ENCODE peak calls at places on chromosomes 1 and 21, in seven cellular contexts. T is AG04450, W is left ventricle myocardium inferior, C is HCT116, R is ascending aorta, Z is GM12878, E is colonic mucosa. F is an unnamed sample.

GRCh38 chr1:27862671-27863551 is 9.4 kb upstream of the THEMIS2 start:
- DNase-seq in Z (peak; percentile 76), T (peak; percentile 90), E (peak; percentile 46), R (peak; percentile 84), W (peak; percentile 49), C (no peak), F (peak; percentile 100)

GRCh38 chr1:219189021-219189824 is 15.5 kb downstream of the LYPLAL1 start:
- DNase-seq in Z (peak; percentile 69), R (no peak), W (no peak), C (no peak), T (peak; percentile 27), E (no peak), F (peak; percentile 60)

GRCh38 chr1:54806931-54807611 is 5.9 kb upstream of the TTC22 start:
- DNase-seq in E (no peak), T (no peak), Z (no peak), C (peak; percentile 39), W (no peak), R (peak; percentile 45), F (peak; percentile 52)

GRCh38 chr1:151621351-151621750 is 9.5 kb downstream of the SNX27 start:
- DNase-seq in C (no peak), W (no peak), Z (no peak), E (no peak), T (no peak), R (no peak), F (no peak)

GRCh38 chr1:98316286-98316685 is 345.2 kb upstream of the SNX7 start:
- DNase-seq in R (no peak), Z (no peak), T (no peak), E (no peak), C (no peak), W (no peak), F (peak; percentile 58)

GRCh38 chr1:196535727-196536126 is 72.5 kb downstream of the KCNT2 start:
- DNase-seq in E (no peak), R (no peak), C (peak; percentile 15), W (no peak), Z (no peak), T (no peak), F (peak; percentile 59)

GRCh38 chr1:48889615-48890014 is 112.9 kb upstream of the BEND5 start:
- DNase-seq in C (no peak), T (no peak), E (no peak), R (no peak), W (no peak), Z (no peak), F (no peak)

GRCh38 chr1:45411510-45411899 is 71.3 kb upstream of the MUTYH start:
- DNase-seq in Z (no peak), W (no peak), E (no peak), R (no peak), C (peak; percentile 8), T (no peak), F (peak; percentile 3)

GRCh38 chr1:2949966-2950925 is 71.0 kb upstream of the ACTRT2 start:
- DNase-seq in Z (no peak), R (no peak), C (no peak), T (no peak), E (no peak), W (peak; percentile 2), F (no peak)

GRCh38 chr1:70231474-70231873 is 10.3 kb downstream of the SRSF11 start:
- DNase-seq in R (no peak), W (no peak), C (no peak), E (no peak), Z (no peak), T (no peak), F (no peak)

GRCh38 chr1:7110306-7110705 is 325.1 kb downstream of the CAMTA1 start:
- DNase-seq in E (no peak), Z (no peak), C (no peak), R (no peak), T (no peak), W (no peak), F (peak; percentile 91)

GRCh38 chr1:56576880-56577858 is 2.2 kb downstream of the PLPP3 start:
- DNase-seq in T (no peak), C (peak; percentile 21), E (peak; percentile 29), R (no peak), W (no peak), Z (no peak), F (peak; percentile 18)

GRCh38 chr1:107750364-107750959 is 214.5 kb downstream of the VAV3 start:
- DNase-seq in T (peak; percentile 8), R (no peak), C (peak; percentile 24), E (peak; percentile 82), W (no peak), Z (peak; percentile 19), F (peak; percentile 75)

DNA sequence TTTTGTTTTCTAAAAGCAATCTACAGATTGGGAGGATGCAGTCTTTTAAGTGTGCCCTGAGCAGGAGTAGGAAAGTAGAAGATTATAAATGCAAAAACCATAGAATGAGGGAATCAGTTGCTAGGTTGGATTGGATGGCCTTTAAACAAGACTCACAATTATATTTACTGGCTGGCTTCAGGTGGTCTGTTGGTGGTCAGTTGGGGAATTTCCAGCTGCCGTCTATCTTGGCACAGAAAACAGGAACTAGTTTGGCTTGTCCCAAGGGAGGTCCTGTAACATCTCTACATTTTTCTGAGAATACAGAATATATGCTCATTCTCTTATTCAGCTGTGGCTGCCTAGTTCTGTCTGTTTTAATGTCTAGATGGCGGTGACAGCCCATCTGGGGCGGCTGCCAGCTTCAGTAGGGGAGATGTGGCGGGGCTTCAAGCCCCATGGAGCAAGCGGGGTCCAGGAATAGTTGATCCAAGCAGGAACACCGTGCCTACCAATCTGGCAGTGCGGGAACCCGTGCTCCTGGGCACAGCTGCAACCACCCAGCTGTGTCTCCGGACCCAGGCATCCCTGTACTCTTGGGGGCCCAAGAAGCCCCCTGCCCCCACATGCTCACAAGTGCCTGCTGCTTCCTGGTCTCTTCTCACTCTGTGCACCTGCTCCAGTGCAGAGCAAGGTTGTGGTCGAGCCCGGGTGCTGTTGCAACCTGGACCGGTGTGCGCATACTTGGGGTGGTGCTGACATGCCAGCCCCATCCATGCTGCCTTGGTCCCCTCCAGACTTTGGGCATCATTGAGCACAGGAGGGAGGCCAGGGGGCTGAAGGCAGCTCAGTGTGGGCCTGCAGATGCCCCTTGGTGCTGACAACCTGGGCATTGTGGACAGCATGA is 1182.6 kb downstream of the AMY1C start:
- DNase-seq in E (no peak), T (no peak), W (no peak), R (no peak), Z (no peak), C (no peak), F (no peak)
- H3K4me3 ChIP-seq in E (no peak overlapping the region), T (no peak overlapping the region), W (no peak overlapping the region), R (no peak overlapping the region), Z (no peak overlapping the region), C (no peak overlapping the region), F (no peak overlapping the region)

DNA sequence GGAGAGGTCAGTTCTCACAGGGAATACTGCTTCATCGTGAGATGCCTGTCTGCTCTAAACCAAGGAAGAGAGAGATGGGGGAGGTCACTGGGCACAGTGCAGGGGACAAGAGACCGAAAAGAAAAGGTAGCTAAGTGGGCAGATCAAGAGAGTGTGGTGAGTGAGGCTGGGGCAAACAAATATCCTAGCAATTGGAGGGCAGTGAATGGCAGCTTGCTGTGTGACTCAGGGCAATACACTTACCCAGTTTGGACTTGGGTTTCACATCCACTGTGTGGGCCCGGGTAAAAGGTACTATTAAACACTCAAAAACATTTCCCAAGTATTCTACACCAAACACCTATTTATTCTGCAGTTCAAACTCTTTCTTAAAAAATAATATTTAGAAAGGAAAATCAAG is 10.2 kb downstream of the PLXNA2 start:
- DNase-seq in W (no peak), C (no peak), Z (no peak), T (no peak), E (no peak), R (peak; percentile 38), F (no peak)
- TF ChIP-seq CTCF in W (no peak), C (no peak), Z (no peak), T (no peak), E (no peak), R (no peak), F (no peak)

GRCh38 chr1:245503548-245503947 is 348.8 kb downstream of the KIF26B start:
- DNase-seq in Z (no peak), E (no peak), R (no peak), C (no peak), W (no peak), T (no peak), F (no peak)

GRCh38 chr1:245501635-245502034 is 346.9 kb downstream of the KIF26B start:
- DNase-seq in Z (no peak), W (no peak), C (no peak), T (no peak), R (no peak), E (no peak), F (no peak)

GRCh38 chr1:245495681-245496080 is 340.9 kb downstream of the KIF26B start:
- DNase-seq in E (no peak), T (no peak), W (no peak), R (no peak), Z (no peak), C (no peak), F (no peak)

GRCh38 chr1:245500546-245500945 is 345.8 kb downstream of the KIF26B start:
- DNase-seq in C (no peak), Z (no peak), E (no peak), T (peak; percentile 42), W (no peak), R (no peak), F (peak; percentile 96)
- H3K27me3 ChIP-seq in C (no peaks in the 10 kb centered on the region), Z (no peaks in the 10 kb centered on the region), E (no peaks in the 10 kb centered on the region), T (no peaks in the 10 kb centered on the region), W (no peaks in the 10 kb centered on the region), R (no peaks in the 10 kb centered on the region), F (no peaks in the 10 kb centered on the region)

GRCh38 chr21:44351535-44352252 is 1.7 kb upstream of the TRPM2 start:
- DNase-seq in R (no peak), W (no peak), T (no peak), C (no peak), Z (no peak), E (no peak), F (no peak)
- H3K4me3 ChIP-seq in R (no peak overlapping the region), W (no peak overlapping the region), T (no peak overlapping the region), C (no peak overlapping the region), Z (no peak overlapping the region), E (no peak overlapping the region), F (no peak overlapping the region)

DNA sequence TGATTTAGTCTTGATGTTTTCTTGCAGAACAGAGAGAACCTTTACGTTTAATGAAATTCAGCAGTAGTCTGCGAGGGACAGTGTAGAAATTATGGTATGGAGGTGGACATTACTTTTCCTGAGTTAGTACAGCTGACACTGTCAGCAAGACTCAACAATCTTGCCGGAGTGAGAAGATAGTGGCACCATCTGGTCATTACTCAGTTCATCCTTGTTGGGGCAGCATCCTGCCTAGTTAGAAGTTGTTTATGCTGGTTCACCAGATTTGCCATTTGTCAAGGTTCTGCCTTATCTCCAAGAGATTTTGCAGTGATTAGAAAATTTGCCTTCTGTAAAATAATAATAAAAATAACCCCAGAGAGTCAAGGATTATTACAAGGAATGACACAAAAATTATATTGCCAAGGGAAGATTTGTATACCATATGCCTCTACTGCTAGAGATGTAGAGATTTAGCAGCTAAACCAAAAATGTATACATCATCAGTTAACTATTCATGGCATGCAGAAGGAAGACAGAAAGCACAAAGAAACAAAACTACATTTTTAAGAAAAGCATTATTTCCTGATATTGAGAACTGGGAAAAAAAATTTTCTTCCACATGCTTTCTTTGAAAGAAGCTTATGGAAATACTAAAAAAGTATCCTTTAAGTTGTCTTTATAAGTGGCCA is 1967.4 kb downstream of the NCAM2 start:
- DNase-seq in Z (no peak), W (no peak), C (no peak), R (no peak), E (no peak), T (no peak), F (no peak)
- TF ChIP-seq CTCF in Z (no peak), W (no peak), C (no peak), R (no peak), E (no peak), T (no peak), F (no peak)

F was measured in bronchial epithelial cell.